ENCODE peak calls at places on chromosomes 6 and 20, in seven cellular contexts. M is T-cell, W is stomach, H is AG08395, D is left cardiac atrium, Z is BE2C, V is AG10803. Q is an unnamed sample.

GRCh38 chr20:17874271-17875105 is 94.1 kb downstream of the SNX5 start:
- DNase-seq in M (no peak), W (no peak), H (no peak), D (no peak), Z (no peak), V (no peak), Q (no peak)

GRCh38 chr6:84635081-84635745 is 129.2 kb downstream of the TBX18 start:
- DNase-seq in M (no peak), W (no peak), H (peak), D (peak), Z (no peak), V (peak), Q (no peak)

GRCh38 chr20:63036266-63036665 is 29.5 kb upstream of the BHLHE23 start:
- DNase-seq in M (no peak), W (no peak), H (no peak), D (peak), Z (peak), V (no peak), Q (no peak)

GRCh38 chr6:57013501-57013900 is 33.0 kb upstream of the KIAA1586 start:
- DNase-seq in M (no peak), W (no peak), H (peak), D (no peak), Z (peak), V (peak), Q (no peak)

GRCh38 chr6:46748940-46749503 is 2.3 kb downstream of the ANKRD66 start:
- DNase-seq in M (no peak), W (no peak), H (no peak), D (no peak), Z (no peak), V (no peak), Q (no peak)

GRCh38 chr6:34601706-34602105 is 45.6 kb upstream of the SPDEF start:
- DNase-seq in M (no peak), W (no peak), H (no peak), D (no peak), Z (no peak), V (no peak), Q (no peak)

GRCh38 chr6:132333639-132334516 is 67.4 kb downstream of the MOXD1 start:
- DNase-seq in M (no peak), W (peak), H (peak), D (peak), Z (no peak), V (peak), Q (no peak)

GRCh38 chr20:4545526-4545925 is 176.2 kb upstream of the PRND start:
- DNase-seq in M (no peak), W (no peak), H (no peak), D (no peak), Z (no peak), V (peak), Q (no peak)

GRCh38 chr20:24614341-24614740 is 144.9 kb downstream of the SYNDIG1 start:
- DNase-seq in M (no peak), W (no peak), H (no peak), D (no peak), Z (no peak), V (no peak), Q (no peak)

GRCh38 chr20:32777177-32777956 is 15.2 kb downstream of the DNMT3B start:
- DNase-seq in M (no peak), W (peak), H (no peak), D (no peak), Z (no peak), V (no peak), Q (no peak)

GRCh38 chr6:125546827-125547226 is 202.6 kb upstream of the HEY2 start:
- DNase-seq in M (no peak), W (no peak), H (peak), D (no peak), Z (no peak), V (peak), Q (no peak)

GRCh38 chr6:139508023-139508422 is 133.6 kb upstream of the CITED2 start:
- DNase-seq in M (no peak), W (no peak), H (peak), D (no peak), Z (no peak), V (peak), Q (no peak)

GRCh38 chr20:49768204-49769124 is 44.2 kb upstream of the SLC9A8 start:
- DNase-seq in M (peak), W (peak), H (peak), D (peak), Z (no peak), V (peak), Q (peak)

GRCh38 chr6:22381810-22382512 is 85.1 kb upstream of the PRL start:
- DNase-seq in M (no peak), W (no peak), H (no peak), D (no peak), Z (no peak), V (no peak), Q (no peak)

GRCh38 chr6:22658934-22659333 is 89.6 kb downstream of the HDGFL1 start:
- DNase-seq in M (no peak), W (no peak), H (no peak), D (no peak), Z (no peak), V (no peak), Q (no peak)